ENCODE peak calls at places on chromosome 5, in ten cellular contexts. I is spleen; D is fibroblast of lung; M is pancreas; H is OCI-LY7; Y is D721Med; F is GM10248; K is foreskin fibroblast; G is activated CD8-positive, alpha-beta T cell treated with anti-CD3 and anti-CD28 coated beads for 36 hours; S is AG04450. E is an unnamed sample.

GRCh38 chr5:131416729-131417128 is 152.9 kb downstream of the CDC42SE2 start:
- DNase-seq in I (no peak), D (no peak), M (no peak), H (no peak), Y (no peak), F (peak), K (no peak), G (no peak), S (no peak), E (peak)

GRCh38 chr5:61450170-61450815 is 118.2 kb downstream of the ZSWIM6 start:
- DNase-seq in I (no peak), D (peak), M (peak), H (no peak), Y (no peak), F (no peak), K (peak), G (no peak), S (peak), E (no peak)

GRCh38 chr5:110900829-110901228 is 162.0 kb downstream of the SLC25A46 start:
- DNase-seq in I (no peak), D (peak), M (no peak), H (no peak), Y (no peak), F (no peak), K (peak), G (no peak), S (peak), E (no peak)

GRCh38 chr5:126656397-126657007 is 55.8 kb downstream of the PHAX start:
- DNase-seq in I (no peak), D (peak), M (no peak), H (peak), Y (no peak), F (peak), K (peak), G (peak), S (peak), E (peak)

GRCh38 chr5:105506692-105507277 is 1944.2 kb upstream of the NUDT12 start:
- DNase-seq in I (no peak), D (no peak), M (no peak), H (peak), Y (no peak), F (no peak), K (peak), G (no peak), S (no peak), E (peak)

GRCh38 chr5:60829490-60830266 is 14.4 kb downstream of the ELOVL7 start:
- DNase-seq in I (no peak), D (no peak), M (no peak), H (no peak), Y (no peak), F (no peak), K (no peak), G (no peak), S (no peak), E (no peak)

GRCh38 chr5:168528521-168529360 is at the start of gene FBLL1:
- DNase-seq in I (no peak), D (peak), M (no peak), H (no peak), Y (peak), F (peak), K (peak), G (peak), S (no peak), E (peak)

GRCh38 chr5:107400328-107400727 is 270.4 kb downstream of the EFNA5 start:
- DNase-seq in I (no peak), D (no peak), M (no peak), H (no peak), Y (no peak), F (no peak), K (no peak), G (no peak), S (no peak), E (no peak)

GRCh38 chr5:58080573-58080972 is 379.3 kb downstream of the PLK2 start:
- DNase-seq in I (no peak), D (peak), M (no peak), H (no peak), Y (no peak), F (no peak), K (peak), G (no peak), S (no peak), E (no peak)

GRCh38 chr5:169300468-169301385 is at the start of gene SLIT3:
- DNase-seq in I (peak), D (peak), M (peak), H (no peak), Y (no peak), F (no peak), K (peak), G (no peak), S (no peak), E (peak)

GRCh38 chr5:9513825-9514224 is 32.0 kb downstream of the SEMA5A start:
- DNase-seq in I (no peak), D (no peak), M (no peak), H (no peak), Y (no peak), F (no peak), K (peak), G (no peak), S (no peak), E (no peak)
- TF ChIP-seq CTCF in I (no peak), D (peak), M (no peak), H (no peak), Y (no peak), F (no peak), K (peak), G (no peak), S (peak), E (no peak)

DNA sequence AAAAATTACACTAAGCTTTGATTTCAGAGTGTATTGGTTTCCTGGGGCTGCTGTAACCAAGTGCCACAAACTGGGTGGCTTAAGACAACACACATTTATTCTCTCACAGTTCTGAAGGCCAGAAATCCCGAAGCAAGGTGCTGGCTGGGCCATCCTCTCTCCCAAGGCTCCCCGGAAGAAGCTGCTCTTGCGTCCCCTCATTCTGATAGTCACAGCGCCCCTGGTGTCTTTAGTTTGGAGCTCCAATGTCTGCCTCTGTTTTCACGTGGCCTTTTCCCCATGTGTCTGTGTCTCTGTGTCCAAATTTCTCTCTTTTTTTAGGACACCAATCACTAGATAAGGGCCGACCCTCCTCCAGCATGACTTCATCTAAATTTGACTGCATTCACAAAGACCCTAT is 56.7 kb downstream of the ROPN1L start:
- DNase-seq in I (no peak), D (no peak), M (no peak), H (no peak), Y (no peak), F (no peak), K (no peak), G (no peak), S (no peak), E (no peak)
- TF ChIP-seq CTCF in I (no peak), D (peak), M (no peak), H (no peak), Y (no peak), F (no peak), K (no peak), G (no peak), S (no peak), E (no peak)

DNA sequence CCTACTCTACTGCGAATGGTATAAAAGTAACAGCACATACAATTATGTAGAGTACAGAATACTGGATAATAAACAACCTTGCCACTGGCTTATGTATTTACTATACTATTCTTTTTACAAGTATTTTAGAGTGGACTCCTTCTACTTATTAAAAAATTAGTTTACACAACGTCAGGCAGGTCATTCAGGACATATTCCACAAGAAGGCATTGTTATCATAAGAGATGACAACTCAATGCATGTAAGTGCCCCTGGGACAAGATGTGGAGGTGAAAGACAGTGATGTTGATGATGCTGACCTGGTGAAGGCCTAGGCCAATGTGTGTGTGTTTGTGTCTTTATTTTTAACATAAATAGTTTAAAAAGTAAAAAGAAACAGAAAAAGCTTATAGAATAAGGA is 421.7 kb downstream of the CDH12 start:
- DNase-seq in I (no peak), D (no peak), M (no peak), H (no peak), Y (no peak), F (no peak), K (no peak), G (no peak), S (no peak), E (no peak)
- TF ChIP-seq CTCF in I (no peak), D (no peak), M (no peak), H (no peak), Y (no peak), F (no peak), K (no peak), G (no peak), S (no peak), E (no peak)

GRCh38 chr5:62589504-62589903 is 10.9 kb downstream of the LRRC70 start:
- DNase-seq in I (no peak), D (no peak), M (no peak), H (no peak), Y (no peak), F (no peak), K (no peak), G (no peak), S (no peak), E (no peak)
- TF ChIP-seq CTCF in I (no peak), D (no peak), M (no peak), H (peak), Y (no peak), F (no peak), K (no peak), G (no peak), S (no peak), E (no peak)

GRCh38 chr5:12100542-12100941 is 196.3 kb upstream of the CTNND2 start:
- DNase-seq in I (no peak), D (no peak), M (no peak), H (no peak), Y (no peak), F (no peak), K (no peak), G (no peak), S (no peak), E (no peak)
- TF ChIP-seq CTCF in I (no peak), D (no peak), M (no peak), H (no peak), Y (no peak), F (no peak), K (no peak), G (no peak), S (no peak), E (no peak)

DNA sequence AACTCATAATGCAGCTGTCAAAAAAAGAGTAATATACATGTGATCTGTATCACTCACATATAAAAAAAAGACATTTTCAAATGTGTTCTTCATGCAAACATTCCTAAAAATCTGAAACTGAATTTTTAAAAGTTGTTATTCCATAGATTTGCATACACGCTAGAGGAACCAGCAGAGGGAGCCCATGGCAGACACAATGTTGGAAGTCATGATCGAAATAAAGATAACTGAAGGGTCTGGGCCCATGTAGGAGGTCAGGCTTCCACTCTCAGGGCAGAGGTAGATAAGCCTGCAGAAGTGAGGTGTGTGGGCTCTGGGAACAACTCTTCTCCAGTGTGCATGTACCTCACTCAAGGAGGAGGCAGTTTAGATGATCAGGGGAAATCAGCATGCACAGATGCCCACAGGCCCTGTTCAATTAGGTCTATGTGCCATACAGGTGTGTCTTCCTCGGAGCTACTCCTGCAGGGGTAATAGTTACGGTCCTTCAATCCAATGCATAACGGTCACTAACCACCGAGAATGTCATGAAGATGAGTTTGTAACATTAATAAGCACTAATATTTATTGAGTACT is 208.6 kb downstream of the EPB41L4A start:
- DNase-seq in I (no peak), D (peak), M (peak), H (peak), Y (no peak), F (peak), K (peak), G (peak), S (no peak), E (no peak)
- TF ChIP-seq CTCF in I (peak), D (peak), M (peak), H (peak), Y (peak), F (peak), K (peak), G (peak), S (peak), E (no peak)

GRCh38 chr5:14364576-14365472 is 216.8 kb upstream of the OTULINL start:
- DNase-seq in I (no peak), D (no peak), M (no peak), H (peak), Y (no peak), F (no peak), K (peak), G (peak), S (no peak), E (no peak)
- TF ChIP-seq CTCF in I (peak), D (peak), M (peak), H (peak), Y (peak), F (peak), K (peak), G (peak), S (peak), E (peak)

GRCh38 chr5:180862645-180863044 is 1.6 kb upstream of the ZFP62 start:
- DNase-seq in I (no peak), D (no peak), M (no peak), H (no peak), Y (no peak), F (no peak), K (no peak), G (no peak), S (no peak), E (no peak)
- TF ChIP-seq CTCF in I (no peak), D (no peak), M (no peak), H (no peak), Y (no peak), F (no peak), K (no peak), G (no peak), S (no peak), E (no peak)